ENCODE peak calls at places on chromosomes 3 and 15, in seven cellular contexts. One of them, this sample, is unnamed.

GRCh38 chr3:119229190-119229589 is 11.5 kb downstream of the B4GALT4 start:
- DNase-seq in HCT116: no peak
- DNase-seq in HepG2: no peak
- DNase-seq in GM12878: no peak
- DNase-seq in K562: no peak
- DNase-seq in SK-N-SH: no peak
- DNase-seq in H1: no peak
- DNase-seq in this sample: no peak

GRCh38 chr15:67829647-67830504 is 4.6 kb downstream of the SKOR1 start:
- DNase-seq in SK-N-SH: no peak
- DNase-seq in H1: no peak
- DNase-seq in K562: no peak
- DNase-seq in HCT116: no peak
- DNase-seq in GM12878: no peak
- DNase-seq in HepG2: no peak
- DNase-seq in this sample: no peak

GRCh38 chr15:89857673-89858072 is 36.1 kb downstream of the AP3S2 start:
- DNase-seq in HCT116: no peak
- DNase-seq in HepG2: peak
- DNase-seq in GM12878: no peak
- DNase-seq in K562: no peak
- DNase-seq in H1: no peak
- DNase-seq in SK-N-SH: no peak
- DNase-seq in this sample: no peak

GRCh38 chr15:76200641-76201105 is 110.6 kb downstream of the ETFA start:
- DNase-seq in HCT116: no peak
- DNase-seq in GM12878: no peak
- DNase-seq in SK-N-SH: no peak
- DNase-seq in H1: no peak
- DNase-seq in K562: no peak
- DNase-seq in HepG2: no peak
- DNase-seq in this sample: no peak

GRCh38 chr15:40584191-40584590 is 9.9 kb upstream of the KNL1 start:
- DNase-seq in SK-N-SH: no peak
- DNase-seq in HepG2: no peak
- DNase-seq in HCT116: no peak
- DNase-seq in H1: no peak
- DNase-seq in K562: no peak
- DNase-seq in GM12878: no peak
- DNase-seq in this sample: no peak

GRCh38 chr3:33717616-33717865 is 513 bp downstream of the CLASP2 start:
- DNase-seq in H1: no peak
- DNase-seq in HepG2: no peak
- DNase-seq in K562: peak
- DNase-seq in HCT116: peak
- DNase-seq in GM12878: no peak
- DNase-seq in SK-N-SH: peak
- DNase-seq in this sample: peak

GRCh38 chr15:36075333-36075732 is 504.1 kb upstream of the CDIN1 start:
- DNase-seq in SK-N-SH: no peak
- DNase-seq in HepG2: no peak
- DNase-seq in GM12878: no peak
- DNase-seq in H1: no peak
- DNase-seq in K562: no peak
- DNase-seq in HCT116: no peak
- DNase-seq in this sample: no peak

GRCh38 chr15:74422723-74423442 is 10.9 kb downstream of the SEMA7A start:
- DNase-seq in H1: peak
- DNase-seq in GM12878: no peak
- DNase-seq in SK-N-SH: no peak
- DNase-seq in HCT116: no peak
- DNase-seq in K562: no peak
- DNase-seq in HepG2: peak
- DNase-seq in this sample: peak

GRCh38 chr3:468172-468571 is 271.6 kb downstream of the CHL1 start:
- DNase-seq in H1: no peak
- DNase-seq in HCT116: no peak
- DNase-seq in K562: peak
- DNase-seq in HepG2: no peak
- DNase-seq in GM12878: no peak
- DNase-seq in SK-N-SH: no peak
- DNase-seq in this sample: no peak

GRCh38 chr3:197028711-197029510 is 706 bp downstream of the MELTF start:
- DNase-seq in HCT116: no peak
- DNase-seq in H1: no peak
- DNase-seq in SK-N-SH: peak
- DNase-seq in K562: peak
- DNase-seq in GM12878: no peak
- DNase-seq in HepG2: no peak
- DNase-seq in this sample: no peak

GRCh38 chr3:8500208-8500961 is 1.2 kb upstream of the LMCD1 start:
- DNase-seq in HepG2: peak
- DNase-seq in H1: no peak
- DNase-seq in K562: no peak
- DNase-seq in HCT116: no peak
- DNase-seq in GM12878: no peak
- DNase-seq in SK-N-SH: peak
- DNase-seq in this sample: peak

GRCh38 chr15:60396100-60396499 is 1.7 kb downstream of the ANXA2 start:
- DNase-seq in K562: no peak
- DNase-seq in HCT116: no peak
- DNase-seq in HepG2: no peak
- DNase-seq in GM12878: no peak
- DNase-seq in H1: no peak
- DNase-seq in SK-N-SH: no peak
- DNase-seq in this sample: peak

GRCh38 chr15:79522656-79523055 is 90.5 kb downstream of the MINAR1 start:
- DNase-seq in SK-N-SH: no peak
- DNase-seq in H1: no peak
- DNase-seq in K562: no peak
- DNase-seq in HCT116: no peak
- DNase-seq in HepG2: no peak
- DNase-seq in GM12878: no peak
- DNase-seq in this sample: no peak

GRCh38 chr3:108569336-108569735 is 19.9 kb downstream of the CIP2A start:
- DNase-seq in K562: no peak
- DNase-seq in SK-N-SH: no peak
- DNase-seq in GM12878: no peak
- DNase-seq in H1: no peak
- DNase-seq in HepG2: no peak
- DNase-seq in HCT116: no peak
- DNase-seq in this sample: no peak

GRCh38 chr3:108562565-108562964 is 26.7 kb downstream of the CIP2A start:
- DNase-seq in HepG2: no peak
- DNase-seq in SK-N-SH: no peak
- DNase-seq in GM12878: no peak
- DNase-seq in K562: no peak
- DNase-seq in H1: no peak
- DNase-seq in HCT116: no peak
- DNase-seq in this sample: no peak

GRCh38 chr3:108564564-108564963 is 24.7 kb downstream of the CIP2A start:
- DNase-seq in SK-N-SH: no peak
- DNase-seq in GM12878: no peak
- DNase-seq in HCT116: no peak
- DNase-seq in HepG2: no peak
- DNase-seq in H1: no peak
- DNase-seq in K562: no peak
- DNase-seq in this sample: no peak

GRCh38 chr3:108565506-108565905 is 23.7 kb downstream of the CIP2A start:
- DNase-seq in H1: no peak
- DNase-seq in HepG2: no peak
- DNase-seq in HCT116: no peak
- DNase-seq in SK-N-SH: no peak
- DNase-seq in GM12878: no peak
- DNase-seq in K562: no peak
- DNase-seq in this sample: no peak

DNA sequence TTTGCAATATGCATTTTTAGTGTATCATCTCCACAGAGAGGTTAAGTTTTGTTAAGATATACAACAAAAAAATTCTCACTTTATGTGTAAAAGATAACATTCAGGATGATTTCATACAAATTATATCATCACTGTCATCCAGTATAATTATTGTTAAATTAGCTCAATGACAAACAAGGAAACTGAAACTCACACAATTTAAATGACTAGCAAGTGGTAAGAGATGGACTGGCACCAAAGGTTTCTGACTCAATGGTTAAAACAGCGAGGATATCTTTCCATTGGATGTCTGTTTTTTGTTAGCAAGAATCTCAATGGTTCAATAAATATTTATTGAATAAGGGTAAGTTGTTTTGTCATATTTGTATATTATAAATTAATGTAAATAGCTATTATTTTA is 22.6 kb downstream of the CIP2A start:
- DNase-seq in K562: no peak
- DNase-seq in H1: no peak
- DNase-seq in HCT116: no peak
- DNase-seq in SK-N-SH: no peak
- DNase-seq in GM12878: no peak
- DNase-seq in HepG2: no peak
- DNase-seq in this sample: no peak
- TF ChIP-seq JUND in K562: no peak
- TF ChIP-seq JUND in H1: no peak
- TF ChIP-seq JUND in HCT116: no peak
- TF ChIP-seq JUND in SK-N-SH: no peak
- TF ChIP-seq JUND in GM12878: no peak
- TF ChIP-seq JUND in HepG2: no peak
- TF ChIP-seq JUND in this sample: no peak

GRCh38 chr3:46228259-46229222 is 13.7 kb upstream of the CCR3 start:
- DNase-seq in HCT116: no peak
- DNase-seq in GM12878: no peak
- DNase-seq in K562: no peak
- DNase-seq in SK-N-SH: no peak
- DNase-seq in HepG2: no peak
- DNase-seq in H1: no peak
- DNase-seq in this sample: no peak

GRCh38 chr3:46221368-46221767 is 13.3 kb upstream of the CCR1 start:
- DNase-seq in H1: no peak
- DNase-seq in HCT116: no peak
- DNase-seq in HepG2: no peak
- DNase-seq in GM12878: no peak
- DNase-seq in SK-N-SH: no peak
- DNase-seq in K562: no peak
- DNase-seq in this sample: no peak

GRCh38 chr3:46218310-46218709 is 10.2 kb upstream of the CCR1 start:
- DNase-seq in GM12878: no peak
- DNase-seq in HepG2: no peak
- DNase-seq in H1: no peak
- DNase-seq in K562: no peak
- DNase-seq in HCT116: no peak
- DNase-seq in SK-N-SH: no peak
- DNase-seq in this sample: no peak

GRCh38 chr3:46221936-46222335 is 13.8 kb upstream of the CCR1 start:
- DNase-seq in H1: no peak
- DNase-seq in HCT116: no peak
- DNase-seq in GM12878: no peak
- DNase-seq in HepG2: no peak
- DNase-seq in K562: no peak
- DNase-seq in SK-N-SH: no peak
- DNase-seq in this sample: no peak

GRCh38 chr3:46222435-46223161 is 14.5 kb upstream of the CCR1 start:
- DNase-seq in HepG2: no peak
- DNase-seq in GM12878: no peak
- DNase-seq in H1: no peak
- DNase-seq in K562: no peak
- DNase-seq in SK-N-SH: no peak
- DNase-seq in HCT116: no peak
- DNase-seq in this sample: no peak
- TF ChIP-seq JUND in HepG2: no peak
- TF ChIP-seq JUND in GM12878: no peak
- TF ChIP-seq JUND in H1: no peak
- TF ChIP-seq JUND in K562: no peak
- TF ChIP-seq JUND in SK-N-SH: no peak
- TF ChIP-seq JUND in HCT116: no peak
- TF ChIP-seq JUND in this sample: no peak

DNA sequence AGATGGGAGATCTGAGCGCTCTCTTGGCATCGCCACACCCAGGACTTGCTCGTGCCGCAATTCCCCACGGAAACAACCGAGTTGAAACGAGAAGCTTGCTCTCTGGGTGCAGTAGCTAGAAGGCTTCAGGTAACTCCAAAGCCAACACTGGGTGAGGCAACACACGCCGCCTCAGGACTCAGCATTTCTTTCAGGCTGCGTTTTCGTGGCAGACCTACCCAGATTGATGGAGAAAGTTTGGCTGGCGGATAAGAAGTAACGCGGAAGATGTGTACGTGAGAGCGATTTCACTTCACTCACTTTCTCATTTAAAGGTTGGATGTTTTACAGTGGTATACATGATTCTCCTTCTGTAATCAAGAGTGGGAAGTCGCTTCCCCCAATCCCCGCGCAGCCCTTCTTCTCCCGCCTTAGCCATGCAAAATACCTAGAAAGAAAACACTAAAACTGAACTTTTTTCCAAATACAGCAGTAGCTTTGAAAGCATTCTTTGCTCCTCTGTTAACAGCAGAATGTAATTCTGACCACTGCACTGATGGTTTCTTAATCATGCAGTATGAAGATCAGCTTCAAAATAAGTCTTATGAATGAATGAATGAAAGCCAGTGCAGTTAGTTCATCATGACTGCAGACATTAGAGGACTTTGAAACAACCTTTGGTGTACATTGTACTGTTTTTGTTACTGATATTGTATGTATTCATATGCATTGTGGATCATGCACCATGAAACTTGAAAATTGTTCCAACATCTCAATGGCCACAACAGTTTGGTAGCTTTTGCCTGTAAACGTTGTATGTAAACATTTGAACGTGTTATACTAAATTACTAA is 1.1 kb upstream of the TNIK start:
- DNase-seq in H1: no peak
- DNase-seq in HepG2: no peak
- DNase-seq in GM12878: no peak
- DNase-seq in SK-N-SH: no peak
- DNase-seq in HCT116: peak
- DNase-seq in K562: no peak
- DNase-seq in this sample: peak
- TF ChIP-seq JUND in H1: no peak
- TF ChIP-seq JUND in HepG2: no peak
- TF ChIP-seq JUND in GM12878: no peak
- TF ChIP-seq JUND in SK-N-SH: no peak
- TF ChIP-seq JUND in HCT116: no peak
- TF ChIP-seq JUND in K562: peak
- TF ChIP-seq JUND in this sample: no peak

GRCh38 chr3:11009898-11010297 is 17.4 kb downstream of the SLC6A1 start:
- DNase-seq in H1: no peak
- DNase-seq in SK-N-SH: no peak
- DNase-seq in HepG2: no peak
- DNase-seq in GM12878: no peak
- DNase-seq in K562: no peak
- DNase-seq in HCT116: no peak
- DNase-seq in this sample: no peak

GRCh38 chr3:11007534-11007933 is 15.0 kb downstream of the SLC6A1 start:
- DNase-seq in GM12878: no peak
- DNase-seq in H1: no peak
- DNase-seq in SK-N-SH: peak
- DNase-seq in K562: no peak
- DNase-seq in HCT116: no peak
- DNase-seq in HepG2: no peak
- DNase-seq in this sample: no peak

GRCh38 chr3:11010406-11011165 is 18.0 kb downstream of the SLC6A1 start:
- DNase-seq in SK-N-SH: no peak
- DNase-seq in K562: no peak
- DNase-seq in GM12878: no peak
- DNase-seq in HepG2: no peak
- DNase-seq in H1: no peak
- DNase-seq in HCT116: no peak
- DNase-seq in this sample: no peak

GRCh38 chr3:11005686-11006256 is 13.2 kb downstream of the SLC6A1 start:
- DNase-seq in HepG2: no peak
- DNase-seq in GM12878: no peak
- DNase-seq in SK-N-SH: no peak
- DNase-seq in HCT116: no peak
- DNase-seq in K562: no peak
- DNase-seq in H1: no peak
- DNase-seq in this sample: no peak

GRCh38 chr3:11006986-11007385 is 14.4 kb downstream of the SLC6A1 start:
- DNase-seq in H1: no peak
- DNase-seq in GM12878: no peak
- DNase-seq in SK-N-SH: no peak
- DNase-seq in HCT116: no peak
- DNase-seq in K562: no peak
- DNase-seq in HepG2: no peak
- DNase-seq in this sample: no peak
- TF ChIP-seq JUND in H1: no peak
- TF ChIP-seq JUND in GM12878: no peak
- TF ChIP-seq JUND in SK-N-SH: no peak
- TF ChIP-seq JUND in HCT116: no peak
- TF ChIP-seq JUND in K562: no peak
- TF ChIP-seq JUND in HepG2: no peak
- TF ChIP-seq JUND in this sample: no peak